ENCODE peak calls at places on chromosomes 2 and 18, in five cellular contexts. D, P, L, C and W are unnamed samples.

GRCh38 chr2:201116959-201117734 is 1.2 kb downstream of the CFLAR start:
- DNase-seq in D (peak; percentile 47), P (no peak), L (no peak), C (no peak), W (peak; percentile 86)

GRCh38 chr2:69241664-69242063 is 145.4 kb downstream of the GFPT1 start:
- DNase-seq in D (no peak), P (no peak), L (no peak), C (no peak), W (no peak)

GRCh38 chr2:153575171-153575853 is 96.8 kb upstream of the RPRM start:
- DNase-seq in D (no peak), P (no peak), L (no peak), C (no peak), W (no peak)

GRCh38 chr2:239175181-239175580 is 225.6 kb downstream of the HDAC4 start:
- DNase-seq in D (no peak), P (no peak), L (no peak), C (no peak), W (no peak)

GRCh38 chr2:132415256-132416079 is 1.1 kb upstream of the GPR39 start:
- DNase-seq in D (no peak), P (no peak), L (no peak), C (no peak), W (no peak)

GRCh38 chr2:150445404-150445803 is 42.1 kb downstream of the RND3 start:
- DNase-seq in D (no peak), P (no peak), L (no peak), C (no peak), W (no peak)

GRCh38 chr2:66888791-66889631 is 454.1 kb downstream of the MEIS1 start:
- DNase-seq in D (peak; percentile 91), P (no peak), L (no peak), C (no peak), W (no peak)

GRCh38 chr18:23805898-23806297 is 116.6 kb downstream of the LAMA3 start:
- DNase-seq in D (no peak), P (no peak), L (no peak), C (no peak), W (no peak)

GRCh38 chr2:224024270-224024669 is 14.8 kb downstream of the SERPINE2 start:
- DNase-seq in D (no peak), P (no peak), L (no peak), C (no peak), W (no peak)

GRCh38 chr2:30862054-30862651 is 54.9 kb upstream of the CAPN13 start:
- DNase-seq in D (peak; percentile 54), P (peak; percentile 40), L (peak; percentile 57), C (peak; percentile 28), W (peak; percentile 59)

GRCh38 chr18:58135170-58135569 is 91.1 kb downstream of the NEDD4L start:
- DNase-seq in D (no peak), P (peak; percentile 23), L (no peak), C (no peak), W (no peak)

GRCh38 chr2:234410526-234410925 is 86.4 kb downstream of the ARL4C start:
- DNase-seq in D (no peak), P (no peak), L (no peak), C (no peak), W (no peak)

GRCh38 chr2:84495539-84496146 is 20.7 kb upstream of the DNAH6 start:
- DNase-seq in D (no peak), P (no peak), L (no peak), C (no peak), W (no peak)

GRCh38 chr2:65532318-65532717 is 99.9 kb upstream of the SPRED2 start:
- DNase-seq in D (no peak), P (no peak), L (no peak), C (no peak), W (no peak)

GRCh38 chr2:159144776-159145614 is 141.5 kb downstream of the WDSUB1 start:
- DNase-seq in D (no peak), P (no peak), L (no peak), C (no peak), W (no peak)

GRCh38 chr2:35846-36245 is 10.5 kb downstream of the FAM110C start:
- DNase-seq in D (no peak), P (no peak), L (no peak), C (no peak), W (no peak)

GRCh38 chr2:37795938-37796337 is 124.5 kb upstream of the CDC42EP3 start:
- DNase-seq in D (no peak), P (no peak), L (no peak), C (no peak), W (no peak)

GRCh38 chr18:76499596-76500340 is 4.7 kb upstream of the ZNF516 start:
- DNase-seq in D (no peak), P (no peak), L (no peak), C (no peak), W (no peak)

GRCh38 chr2:201854221-201854801 is 48.0 kb downstream of the CDK15 start:
- DNase-seq in D (no peak), P (no peak), L (no peak), C (no peak), W (no peak)

GRCh38 chr18:38811209-38811608 is 1245.6 kb upstream of the CELF4 start:
- DNase-seq in D (no peak), P (no peak), L (no peak), C (no peak), W (no peak)

GRCh38 chr2:120607996-120608395 is 127.7 kb upstream of the GLI2 start:
- DNase-seq in D (no peak), P (no peak), L (no peak), C (no peak), W (no peak)

GRCh38 chr2:239828192-239828972 is 196.8 kb downstream of the NDUFA10 start:
- DNase-seq in D (no peak), P (no peak), L (no peak), C (no peak), W (no peak)

GRCh38 chr2:153519260-153519875 is 40.8 kb upstream of the RPRM start:
- DNase-seq in D (peak; percentile 24), P (peak; percentile 57), L (peak; percentile 69), C (peak; percentile 12), W (peak; percentile 69)

GRCh38 chr2:67055387-67056304 is 341.5 kb upstream of the ETAA1 start:
- DNase-seq in D (no peak), P (no peak), L (no peak), C (no peak), W (no peak)

GRCh38 chr2:154195644-154196221 is 324.0 kb downstream of the GALNT13 start:
- DNase-seq in D (no peak), P (no peak), L (no peak), C (no peak), W (no peak)

GRCh38 chr2:238950551-238950950 is 102.7 kb downstream of the TWIST2 start:
- DNase-seq in D (no peak), P (no peak), L (no peak), C (no peak), W (peak; percentile 8)

GRCh38 chr18:8805552-8805951 is 100.2 kb downstream of the MTCL1 start:
- DNase-seq in D (no peak), P (no peak), L (no peak), C (no peak), W (no peak)

GRCh38 chr2:2098458-2099167 is 232.5 kb downstream of the MYT1L start:
- DNase-seq in D (no peak), P (no peak), L (no peak), C (no peak), W (no peak)

GRCh38 chr2:70371753-70372152 is 69.9 kb upstream of the FAM136A start:
- DNase-seq in D (peak; percentile 47), P (no peak), L (no peak), C (no peak), W (no peak)

GRCh38 chr2:119256574-119256921 is 32.9 kb downstream of the STEAP3 start:
- DNase-seq in D (no peak), P (no peak), L (no peak), C (no peak), W (no peak)

GRCh38 chr2:74516070-74516633 is 1.9 kb downstream of the TLX2 start:
- DNase-seq in D (no peak), P (peak; percentile 78), L (peak; percentile 79), C (peak; percentile 10), W (no peak)

GRCh38 chr2:218266316-218266979 is 3.5 kb downstream of the AAMP start:
- DNase-seq in D (no peak), P (no peak), L (no peak), C (no peak), W (no peak)

GRCh38 chr2:226185613-226186211 is 613.9 kb downstream of the IRS1 start:
- DNase-seq in D (peak; percentile 54), P (no peak), L (no peak), C (no peak), W (no peak)